ENCODE peak calls at places on chromosomes 12 and 14, in six cellular contexts. A, F, M, O, K and P are unnamed samples.

GRCh38 chr12:75660805-75661404 is 149.5 kb upstream of the KRR1 start:
- DNase-seq in A (no peak), F (no peak), M (peak), O (peak), K (no peak), P (no peak)

GRCh38 chr12:109464642-109465351 is 12.3 kb downstream of the KCTD10 start:
- DNase-seq in A (no peak), F (no peak), M (no peak), O (no peak), K (no peak), P (no peak)

GRCh38 chr14:34340226-34340625 is 121.8 kb downstream of the SPTSSA start:
- DNase-seq in A (no peak), F (no peak), M (no peak), O (peak), K (no peak), P (no peak)

GRCh38 chr12:10354502-10354901 is 35.3 kb downstream of the KLRK1 start:
- DNase-seq in A (no peak), F (no peak), M (no peak), O (peak), K (no peak), P (no peak)

GRCh38 chr12:127893875-127894635 is 372.9 kb upstream of the TMEM132C start:
- DNase-seq in A (no peak), F (no peak), M (peak), O (no peak), K (no peak), P (no peak)

GRCh38 chr14:101791919-101792572 is 30.5 kb downstream of the PPP2R5C start:
- DNase-seq in A (no peak), F (no peak), M (no peak), O (peak), K (no peak), P (peak)

GRCh38 chr12:123498126-123498825 is 35.2 kb downstream of the RILPL1 start:
- DNase-seq in A (no peak), F (no peak), M (peak), O (no peak), K (no peak), P (no peak)

GRCh38 chr14:79093542-79093941 is 923.4 kb downstream of the NRXN3 start:
- DNase-seq in A (no peak), F (no peak), M (no peak), O (no peak), K (no peak), P (no peak)